ENCODE peak calls at places on chromosome 16, in eight cellular contexts. One of them, this sample, is unnamed.

GRCh38 chr16:1972490-1972877 is 631 bp downstream of the TBL3 start:
- DNase-seq in amniotic stem cell: no peak
- DNase-seq in right cardiac atrium: no peak
- DNase-seq in non-pigmented ciliary epithelial cell: no peak
- DNase-seq in H9: no peak
- DNase-seq in NCI-H82: peak
- DNase-seq in substantia nigra: no peak
- DNase-seq in astrocyte of the spinal cord: no peak
- DNase-seq in this sample: no peak

GRCh38 chr16:65769776-65770438 is 596.6 kb upstream of the CDH5 start:
- DNase-seq in H9: no peak
- DNase-seq in amniotic stem cell: no peak
- DNase-seq in NCI-H82: no peak
- DNase-seq in substantia nigra: no peak
- DNase-seq in right cardiac atrium: no peak
- DNase-seq in non-pigmented ciliary epithelial cell: peak
- DNase-seq in astrocyte of the spinal cord: no peak
- DNase-seq in this sample: no peak

GRCh38 chr16:11493531-11493929 is 93.2 kb downstream of the LITAF start:
- DNase-seq in astrocyte of the spinal cord: no peak
- DNase-seq in non-pigmented ciliary epithelial cell: no peak
- DNase-seq in right cardiac atrium: no peak
- DNase-seq in NCI-H82: no peak
- DNase-seq in substantia nigra: no peak
- DNase-seq in amniotic stem cell: no peak
- DNase-seq in H9: no peak
- DNase-seq in this sample: no peak

GRCh38 chr16:54176376-54176901 is 110.1 kb downstream of the IRX3 start:
- DNase-seq in astrocyte of the spinal cord: no peak
- DNase-seq in H9: peak
- DNase-seq in non-pigmented ciliary epithelial cell: no peak
- DNase-seq in NCI-H82: no peak
- DNase-seq in amniotic stem cell: no peak
- DNase-seq in substantia nigra: no peak
- DNase-seq in right cardiac atrium: peak
- DNase-seq in this sample: no peak

GRCh38 chr16:24692854-24693253 is 36.6 kb upstream of the TNRC6A start:
- DNase-seq in astrocyte of the spinal cord: no peak
- DNase-seq in substantia nigra: no peak
- DNase-seq in H9: no peak
- DNase-seq in NCI-H82: no peak
- DNase-seq in amniotic stem cell: no peak
- DNase-seq in non-pigmented ciliary epithelial cell: no peak
- DNase-seq in right cardiac atrium: no peak
- DNase-seq in this sample: no peak

GRCh38 chr16:57648125-57648524 is 19.7 kb downstream of the ADGRG1 start:
- DNase-seq in amniotic stem cell: no peak
- DNase-seq in substantia nigra: no peak
- DNase-seq in non-pigmented ciliary epithelial cell: no peak
- DNase-seq in NCI-H82: no peak
- DNase-seq in astrocyte of the spinal cord: no peak
- DNase-seq in H9: no peak
- DNase-seq in right cardiac atrium: no peak
- DNase-seq in this sample: no peak

GRCh38 chr16:51818342-51818944 is 667.4 kb upstream of the SALL1 start:
- DNase-seq in H9: peak
- DNase-seq in right cardiac atrium: peak
- DNase-seq in substantia nigra: no peak
- DNase-seq in amniotic stem cell: peak
- DNase-seq in non-pigmented ciliary epithelial cell: peak
- DNase-seq in NCI-H82: peak
- DNase-seq in astrocyte of the spinal cord: peak
- DNase-seq in this sample: peak

GRCh38 chr16:22372882-22373661 is 1.3 kb downstream of the CDR2 start:
- DNase-seq in astrocyte of the spinal cord: no peak
- DNase-seq in H9: no peak
- DNase-seq in right cardiac atrium: no peak
- DNase-seq in non-pigmented ciliary epithelial cell: no peak
- DNase-seq in NCI-H82: peak
- DNase-seq in amniotic stem cell: no peak
- DNase-seq in substantia nigra: no peak
- DNase-seq in this sample: no peak

GRCh38 chr16:2586901-2587480 is 49.2 kb downstream of the PDPK1 start:
- DNase-seq in non-pigmented ciliary epithelial cell: no peak
- DNase-seq in amniotic stem cell: no peak
- DNase-seq in H9: peak
- DNase-seq in astrocyte of the spinal cord: no peak
- DNase-seq in NCI-H82: no peak
- DNase-seq in right cardiac atrium: peak
- DNase-seq in substantia nigra: no peak
- DNase-seq in this sample: no peak

GRCh38 chr16:1825864-1826690 is 548 bp downstream of the HAGH start:
- DNase-seq in amniotic stem cell: peak
- DNase-seq in right cardiac atrium: no peak
- DNase-seq in astrocyte of the spinal cord: no peak
- DNase-seq in substantia nigra: peak
- DNase-seq in H9: no peak
- DNase-seq in NCI-H82: peak
- DNase-seq in non-pigmented ciliary epithelial cell: no peak
- DNase-seq in this sample: no peak

GRCh38 chr16:21599994-21600773 is 807 bp downstream of the METTL9 start:
- DNase-seq in non-pigmented ciliary epithelial cell: no peak
- DNase-seq in substantia nigra: no peak
- DNase-seq in amniotic stem cell: peak
- DNase-seq in H9: peak
- DNase-seq in right cardiac atrium: no peak
- DNase-seq in astrocyte of the spinal cord: peak
- DNase-seq in NCI-H82: peak
- DNase-seq in this sample: no peak

GRCh38 chr16:82761858-82762257 is 135.1 kb downstream of the CDH13 start:
- DNase-seq in right cardiac atrium: no peak
- DNase-seq in NCI-H82: no peak
- DNase-seq in H9: no peak
- DNase-seq in amniotic stem cell: no peak
- DNase-seq in substantia nigra: no peak
- DNase-seq in astrocyte of the spinal cord: peak
- DNase-seq in non-pigmented ciliary epithelial cell: peak
- DNase-seq in this sample: no peak

GRCh38 chr16:75267631-75268264 is 16.3 kb upstream of the BCAR1 start:
- DNase-seq in amniotic stem cell: peak
- DNase-seq in astrocyte of the spinal cord: peak
- DNase-seq in non-pigmented ciliary epithelial cell: no peak
- DNase-seq in H9: no peak
- DNase-seq in substantia nigra: peak
- DNase-seq in NCI-H82: no peak
- DNase-seq in right cardiac atrium: peak
- DNase-seq in this sample: no peak

GRCh38 chr16:2206780-2207433 is 1.7 kb downstream of the MLST8 start:
- DNase-seq in H9: no peak
- DNase-seq in NCI-H82: peak
- DNase-seq in substantia nigra: no peak
- DNase-seq in non-pigmented ciliary epithelial cell: no peak
- DNase-seq in amniotic stem cell: no peak
- DNase-seq in right cardiac atrium: peak
- DNase-seq in astrocyte of the spinal cord: no peak
- DNase-seq in this sample: no peak

GRCh38 chr16:79810449-79811189 is 210.1 kb upstream of the MAF start:
- DNase-seq in astrocyte of the spinal cord: no peak
- DNase-seq in NCI-H82: no peak
- DNase-seq in H9: no peak
- DNase-seq in right cardiac atrium: no peak
- DNase-seq in amniotic stem cell: no peak
- DNase-seq in substantia nigra: no peak
- DNase-seq in non-pigmented ciliary epithelial cell: no peak
- DNase-seq in this sample: no peak

GRCh38 chr16:56347166-56347565 is 78.2 kb downstream of the AMFR start:
- DNase-seq in astrocyte of the spinal cord: no peak
- DNase-seq in right cardiac atrium: peak
- DNase-seq in substantia nigra: no peak
- DNase-seq in H9: no peak
- DNase-seq in amniotic stem cell: no peak
- DNase-seq in NCI-H82: no peak
- DNase-seq in non-pigmented ciliary epithelial cell: no peak
- DNase-seq in this sample: no peak

GRCh38 chr16:85347213-85347591 is 234.9 kb upstream of the CIBAR2 start:
- DNase-seq in right cardiac atrium: peak
- DNase-seq in amniotic stem cell: no peak
- DNase-seq in non-pigmented ciliary epithelial cell: no peak
- DNase-seq in H9: peak
- DNase-seq in astrocyte of the spinal cord: no peak
- DNase-seq in NCI-H82: peak
- DNase-seq in substantia nigra: peak
- DNase-seq in this sample: no peak

GRCh38 chr16:85187002-85187401 is 74.7 kb upstream of the CIBAR2 start:
- DNase-seq in substantia nigra: peak
- DNase-seq in astrocyte of the spinal cord: peak
- DNase-seq in H9: no peak
- DNase-seq in non-pigmented ciliary epithelial cell: no peak
- DNase-seq in amniotic stem cell: no peak
- DNase-seq in NCI-H82: no peak
- DNase-seq in right cardiac atrium: peak
- DNase-seq in this sample: no peak

GRCh38 chr16:67542464-67542863 is 13.8 kb downstream of the RIPOR1 start:
- DNase-seq in NCI-H82: peak
- DNase-seq in H9: peak
- DNase-seq in right cardiac atrium: peak
- DNase-seq in substantia nigra: no peak
- DNase-seq in non-pigmented ciliary epithelial cell: peak
- DNase-seq in astrocyte of the spinal cord: peak
- DNase-seq in amniotic stem cell: no peak
- DNase-seq in this sample: no peak

GRCh38 chr16:86925067-86925791 is 346.9 kb downstream of the FOXL1 start:
- DNase-seq in astrocyte of the spinal cord: peak
- DNase-seq in right cardiac atrium: no peak
- DNase-seq in substantia nigra: no peak
- DNase-seq in non-pigmented ciliary epithelial cell: peak
- DNase-seq in H9: no peak
- DNase-seq in amniotic stem cell: no peak
- DNase-seq in NCI-H82: peak
- DNase-seq in this sample: no peak

GRCh38 chr16:56202036-56202435 is 10.7 kb downstream of the GNAO1 start:
- DNase-seq in NCI-H82: no peak
- DNase-seq in H9: no peak
- DNase-seq in non-pigmented ciliary epithelial cell: no peak
- DNase-seq in amniotic stem cell: no peak
- DNase-seq in astrocyte of the spinal cord: no peak
- DNase-seq in substantia nigra: no peak
- DNase-seq in right cardiac atrium: peak
- DNase-seq in this sample: no peak

GRCh38 chr16:82368041-82368440 is 198.0 kb upstream of the MPHOSPH6 start:
- DNase-seq in astrocyte of the spinal cord: no peak
- DNase-seq in right cardiac atrium: peak
- DNase-seq in substantia nigra: peak
- DNase-seq in non-pigmented ciliary epithelial cell: peak
- DNase-seq in H9: peak
- DNase-seq in NCI-H82: peak
- DNase-seq in amniotic stem cell: no peak
- DNase-seq in this sample: no peak

GRCh38 chr16:30079480-30079879 is 3.7 kb downstream of the PPP4C start:
- DNase-seq in right cardiac atrium: no peak
- DNase-seq in amniotic stem cell: no peak
- DNase-seq in H9: no peak
- DNase-seq in non-pigmented ciliary epithelial cell: no peak
- DNase-seq in substantia nigra: no peak
- DNase-seq in astrocyte of the spinal cord: no peak
- DNase-seq in NCI-H82: no peak
- DNase-seq in this sample: no peak

GRCh38 chr16:78744099-78744498 is 644.6 kb downstream of the WWOX start:
- DNase-seq in amniotic stem cell: no peak
- DNase-seq in substantia nigra: no peak
- DNase-seq in H9: no peak
- DNase-seq in astrocyte of the spinal cord: no peak
- DNase-seq in NCI-H82: no peak
- DNase-seq in non-pigmented ciliary epithelial cell: no peak
- DNase-seq in right cardiac atrium: no peak
- DNase-seq in this sample: no peak

GRCh38 chr16:15972046-15972868 is 22.8 kb downstream of the ABCC1 start:
- DNase-seq in non-pigmented ciliary epithelial cell: no peak
- DNase-seq in right cardiac atrium: no peak
- DNase-seq in H9: no peak
- DNase-seq in substantia nigra: no peak
- DNase-seq in amniotic stem cell: no peak
- DNase-seq in astrocyte of the spinal cord: no peak
- DNase-seq in NCI-H82: no peak
- DNase-seq in this sample: no peak

GRCh38 chr16:73043828-73044493 is 4.0 kb downstream of the ZFHX3 start:
- DNase-seq in H9: no peak
- DNase-seq in non-pigmented ciliary epithelial cell: no peak
- DNase-seq in right cardiac atrium: peak
- DNase-seq in substantia nigra: no peak
- DNase-seq in astrocyte of the spinal cord: no peak
- DNase-seq in amniotic stem cell: no peak
- DNase-seq in NCI-H82: peak
- DNase-seq in this sample: no peak

GRCh38 chr16:72787519-72788268 is 260.2 kb downstream of the ZFHX3 start:
- DNase-seq in substantia nigra: peak
- DNase-seq in non-pigmented ciliary epithelial cell: peak
- DNase-seq in amniotic stem cell: peak
- DNase-seq in NCI-H82: no peak
- DNase-seq in astrocyte of the spinal cord: peak
- DNase-seq in right cardiac atrium: peak
- DNase-seq in H9: peak
- DNase-seq in this sample: peak

GRCh38 chr16:69309316-69309715 is 1.8 kb upstream of the VPS4A start:
- DNase-seq in non-pigmented ciliary epithelial cell: no peak
- DNase-seq in substantia nigra: peak
- DNase-seq in amniotic stem cell: no peak
- DNase-seq in H9: no peak
- DNase-seq in NCI-H82: no peak
- DNase-seq in right cardiac atrium: no peak
- DNase-seq in astrocyte of the spinal cord: no peak
- DNase-seq in this sample: no peak

GRCh38 chr16:14302399-14303181 is 231.5 kb downstream of the MRTFB start:
- DNase-seq in substantia nigra: peak
- DNase-seq in right cardiac atrium: peak
- DNase-seq in NCI-H82: peak
- DNase-seq in astrocyte of the spinal cord: no peak
- DNase-seq in non-pigmented ciliary epithelial cell: no peak
- DNase-seq in amniotic stem cell: no peak
- DNase-seq in H9: peak
- DNase-seq in this sample: no peak

GRCh38 chr16:25036561-25036960 is 21.4 kb upstream of the ARHGAP17 start:
- DNase-seq in H9: no peak
- DNase-seq in substantia nigra: no peak
- DNase-seq in non-pigmented ciliary epithelial cell: no peak
- DNase-seq in amniotic stem cell: no peak
- DNase-seq in right cardiac atrium: no peak
- DNase-seq in NCI-H82: no peak
- DNase-seq in astrocyte of the spinal cord: no peak
- DNase-seq in this sample: no peak

GRCh38 chr16:70253291-70254094 is 1.8 kb upstream of the EXOSC6 start:
- DNase-seq in H9: peak
- DNase-seq in substantia nigra: no peak
- DNase-seq in right cardiac atrium: no peak
- DNase-seq in astrocyte of the spinal cord: peak
- DNase-seq in non-pigmented ciliary epithelial cell: no peak
- DNase-seq in NCI-H82: peak
- DNase-seq in amniotic stem cell: no peak
- DNase-seq in this sample: no peak

GRCh38 chr16:66832661-66833305 is 2.0 kb upstream of the NAE1 start:
- DNase-seq in non-pigmented ciliary epithelial cell: peak
- DNase-seq in astrocyte of the spinal cord: peak
- DNase-seq in amniotic stem cell: no peak
- DNase-seq in H9: no peak
- DNase-seq in substantia nigra: no peak
- DNase-seq in NCI-H82: no peak
- DNase-seq in right cardiac atrium: no peak
- DNase-seq in this sample: no peak

This sample was measured in AG09319.